ENCODE peak calls at places on chromosomes 4 and X, in five cellular contexts. One of them, this sample, is unnamed.
A peak's percentile ranks its signal among the peaks of the same experiment; 100 is the strongest.

GRCh38 chr4:149835280-149835679 is 19.6 kb upstream of the IQCM start:
- DNase-seq in AG09319: no peak
- DNase-seq in ureter: no peak
- DNase-seq in WTC11: peak; percentile 17
- DNase-seq in body of pancreas: no peak
- DNase-seq in this sample: no peak

GRCh38 chr4:17335371-17335770 is 176.5 kb downstream of the QDPR start:
- DNase-seq in AG09319: no peak
- DNase-seq in ureter: no peak
- DNase-seq in WTC11: no peak
- DNase-seq in body of pancreas: no peak
- DNase-seq in this sample: no peak

GRCh38 chrX:1246816-1247215 is 21.8 kb upstream of the CSF2RA start:
- DNase-seq in AG09319: no peak
- DNase-seq in ureter: peak; percentile 66
- DNase-seq in WTC11: peak; percentile 88
- DNase-seq in body of pancreas: peak; percentile 51
- DNase-seq in this sample: peak; percentile 51

GRCh38 chrX:139803224-139803623 is 95.3 kb upstream of the MCF2 start:
- DNase-seq in AG09319: no peak
- DNase-seq in ureter: no peak
- DNase-seq in WTC11: no peak
- DNase-seq in body of pancreas: no peak
- DNase-seq in this sample: peak; percentile 1

GRCh38 chr4:181312066-181312465 is 931.1 kb upstream of the TENM3 start:
- DNase-seq in AG09319: no peak
- DNase-seq in ureter: no peak
- DNase-seq in WTC11: no peak
- DNase-seq in body of pancreas: no peak
- DNase-seq in this sample: no peak

GRCh38 chrX:87578978-87579377 is 61.4 kb downstream of the KLHL4 start:
- DNase-seq in AG09319: no peak
- DNase-seq in ureter: no peak
- DNase-seq in WTC11: no peak
- DNase-seq in body of pancreas: no peak
- DNase-seq in this sample: no peak

GRCh38 chr4:23775694-23776093 is 114.2 kb downstream of the PPARGC1A start:
- DNase-seq in AG09319: no peak
- DNase-seq in ureter: no peak
- DNase-seq in WTC11: no peak
- DNase-seq in body of pancreas: peak; percentile 19
- DNase-seq in this sample: no peak

GRCh38 chrX:9897761-9898161 is 69.4 kb upstream of the CLDN34 start:
- DNase-seq in AG09319: peak; percentile 47
- DNase-seq in ureter: no peak
- DNase-seq in WTC11: no peak
- DNase-seq in body of pancreas: no peak
- DNase-seq in this sample: peak; percentile 80

GRCh38 chr4:111618908-111619307 is 526.3 kb upstream of the FAM241A start:
- DNase-seq in AG09319: no peak
- DNase-seq in ureter: no peak
- DNase-seq in WTC11: no peak
- DNase-seq in body of pancreas: no peak
- DNase-seq in this sample: peak; percentile 30

GRCh38 chr4:159401791-159402380 is 299.0 kb downstream of the RAPGEF2 start:
- DNase-seq in AG09319: no peak
- DNase-seq in ureter: no peak
- DNase-seq in WTC11: no peak
- DNase-seq in body of pancreas: no peak
- DNase-seq in this sample: peak; percentile 97

GRCh38 chrX:24646745-24647182 is 383 bp downstream of the PCYT1B start:
- DNase-seq in AG09319: no peak
- DNase-seq in ureter: no peak
- DNase-seq in WTC11: peak; percentile 11
- DNase-seq in body of pancreas: no peak
- DNase-seq in this sample: peak; percentile 3

GRCh38 chrX:63747331-63747730 is 37.7 kb downstream of the ARHGEF9 start:
- DNase-seq in AG09319: no peak
- DNase-seq in ureter: no peak
- DNase-seq in WTC11: no peak
- DNase-seq in body of pancreas: no peak
- DNase-seq in this sample: peak; percentile 70

GRCh38 chr4:145473203-145473602 is 8.4 kb upstream of the SMAD1 start:
- DNase-seq in AG09319: no peak
- DNase-seq in ureter: no peak
- DNase-seq in WTC11: no peak
- DNase-seq in body of pancreas: no peak
- DNase-seq in this sample: no peak

GRCh38 chr4:133865606-133866327 is 335.8 kb downstream of the PABPC4L start:
- DNase-seq in AG09319: peak; percentile 59
- DNase-seq in ureter: no peak
- DNase-seq in WTC11: no peak
- DNase-seq in body of pancreas: no peak
- DNase-seq in this sample: peak; percentile 97

GRCh38 chrX:120755066-120755846 is 120.4 kb downstream of the CT47B1 start:
- DNase-seq in AG09319: no peak
- DNase-seq in ureter: no peak
- DNase-seq in WTC11: no peak
- DNase-seq in body of pancreas: peak; percentile 43
- DNase-seq in this sample: no peak

This sample was measured in ELR.